ENCODE peak calls at places on chromosomes 16 and 17, in four cellular contexts. S is substantia nigra, A is cardiac fibroblast, M is AG08396. H is an unnamed sample.

GRCh38 chr17:2704031-2704889 is 7.3 kb downstream of the CLUH start:
- DNase-seq in A (no peak), S (no peak), M (no peak), H (no peak)

GRCh38 chr17:77132411-77133086 is 8.2 kb upstream of the SEC14L1 start:
- DNase-seq in A (no peak), M (no peak), S (no peak), H (no peak)

GRCh38 chr17:36849871-36850348 is 87.4 kb upstream of the LHX1 start:
- DNase-seq in M (peak), S (no peak), A (peak), H (no peak)

GRCh38 chr17:40433551-40434384 is 9.5 kb upstream of the IGFBP4 start:
- DNase-seq in A (peak), S (no peak), M (no peak), H (no peak)

GRCh38 chr16:8887952-8888560 is 5.9 kb downstream of the LITAFD start:
- DNase-seq in M (peak), S (peak), A (peak), H (peak)

GRCh38 chr17:65901394-65901793 is 290.5 kb downstream of the CEP112 start:
- DNase-seq in A (no peak), S (no peak), M (no peak), H (no peak)

GRCh38 chr16:75559564-75560372 is 3.7 kb upstream of the TMEM231 start:
- DNase-seq in A (peak), M (peak), S (no peak), H (peak)

GRCh38 chr16:17556276-17557052 is 85.7 kb upstream of the XYLT1 start:
- DNase-seq in A (peak), M (peak), S (no peak), H (peak)

GRCh38 chr16:75965504-75966374 is 239.4 kb upstream of the CPHXL start:
- DNase-seq in M (no peak), A (no peak), S (no peak), H (no peak)

GRCh38 chr16:22372882-22373661 is 1.3 kb downstream of the CDR2 start:
- DNase-seq in S (no peak), A (peak), M (no peak), H (no peak)

GRCh38 chr17:34386343-34386924 is 23.4 kb upstream of the CCL1 start:
- DNase-seq in A (no peak), S (no peak), M (no peak), H (no peak)

GRCh38 chr16:88749358-88749757 is 35.7 kb downstream of the PIEZO1 start:
- DNase-seq in S (no peak), A (no peak), M (no peak), H (no peak)

GRCh38 chr16:14528306-14528948 is 101.6 kb downstream of the PARN start:
- DNase-seq in A (peak), M (no peak), S (no peak), H (no peak)

GRCh38 chr17:78325076-78325712 is 34.7 kb downstream of the SOCS3 start:
- DNase-seq in M (peak), S (no peak), A (peak), H (no peak)

GRCh38 chr16:84253173-84253572 is 13.4 kb upstream of the KCNG4 start:
- DNase-seq in A (no peak), S (no peak), M (no peak), H (no peak)

GRCh38 chr17:65039349-65039988 is 17.1 kb downstream of the GNA13 start:
- DNase-seq in S (no peak), M (no peak), A (no peak), H (no peak)

GRCh38 chr17:16425698-16426659 is 10.6 kb downstream of the TRPV2 start:
- DNase-seq in A (no peak), S (no peak), M (no peak), H (peak)

GRCh38 chr16:19086322-19087199 is 19.1 kb downstream of the COQ7 start:
- DNase-seq in M (peak), S (peak), A (peak), H (peak)

GRCh38 chr17:68693466-68693865 is 92.3 kb upstream of the FAM20A start:
- DNase-seq in M (no peak), S (no peak), A (no peak), H (no peak)

H was measured in hepatocyte.